ENCODE peak calls at places on chromosomes 5 and 9, in four cellular contexts. I is GM12878, D is GM12891, K is HL-60. Y is an unnamed sample.

GRCh38 chr5:110063640-110064592 is 374.2 kb downstream of the MAN2A1 start:
- DNase-seq in D (no peak), K (no peak), I (no peak), Y (no peak)

GRCh38 chr5:154396128-154396527 is 49.7 kb upstream of the SAP30L start:
- DNase-seq in K (no peak), I (no peak), D (no peak), Y (no peak)

GRCh38 chr9:20024159-20024571 is 235.3 kb upstream of the SLC24A2 start:
- DNase-seq in D (no peak), K (no peak), I (no peak), Y (no peak)

GRCh38 chr9:93683331-93684134 is 107.1 kb downstream of the PHF2 start:
- DNase-seq in D (no peak), K (no peak), I (no peak), Y (no peak)

GRCh38 chr5:63963080-63963735 is 963 bp upstream of the HTR1A start:
- DNase-seq in D (peak), I (peak), K (peak), Y (peak)

GRCh38 chr9:121325387-121325786 is 44.7 kb downstream of the STOM start:
- DNase-seq in I (no peak), D (no peak), K (no peak), Y (no peak)

GRCh38 chr5:163913548-163913947 is 408.1 kb downstream of the MAT2B start:
- DNase-seq in K (no peak), D (no peak), I (no peak), Y (no peak)

GRCh38 chr9:98977246-98977681 is 33.6 kb downstream of the COL15A1 start:
- DNase-seq in K (no peak), I (no peak), D (no peak), Y (no peak)

GRCh38 chr5:23977365-23977764 is 470.0 kb downstream of the PRDM9 start:
- DNase-seq in D (no peak), I (no peak), K (no peak), Y (no peak)

GRCh38 chr5:154034944-154035343 is 3.8 kb downstream of the FAM114A2 start:
- DNase-seq in I (no peak), D (no peak), K (no peak), Y (no peak)

GRCh38 chr9:69532359-69532758 is 139.8 kb downstream of the APBA1 start:
- DNase-seq in I (no peak), K (no peak), D (no peak), Y (peak)

GRCh38 chr5:91499943-91500531 is 116.9 kb upstream of the ARRDC3 start:
- DNase-seq in D (no peak), K (no peak), I (no peak), Y (peak)

GRCh38 chr9:109604788-109605187 is 106.7 kb upstream of the PTPN3 start:
- DNase-seq in D (no peak), K (no peak), I (no peak), Y (no peak)

GRCh38 chr9:86075132-86075807 is 24.1 kb downstream of the GOLM1 start:
- DNase-seq in D (no peak), K (no peak), I (no peak), Y (no peak)

GRCh38 chr9:6910032-6910431 is 152.3 kb downstream of the KDM4C start:
- DNase-seq in I (no peak), K (no peak), D (no peak), Y (peak)

GRCh38 chr9:73579823-73580222 is 428.2 kb downstream of the ANXA1 start:
- DNase-seq in K (no peak), I (no peak), D (no peak), Y (no peak)

GRCh38 chr9:133234577-133235322 is 25.7 kb upstream of the OBP2B start:
- DNase-seq in D (no peak), K (no peak), I (no peak), Y (no peak)

DNA sequence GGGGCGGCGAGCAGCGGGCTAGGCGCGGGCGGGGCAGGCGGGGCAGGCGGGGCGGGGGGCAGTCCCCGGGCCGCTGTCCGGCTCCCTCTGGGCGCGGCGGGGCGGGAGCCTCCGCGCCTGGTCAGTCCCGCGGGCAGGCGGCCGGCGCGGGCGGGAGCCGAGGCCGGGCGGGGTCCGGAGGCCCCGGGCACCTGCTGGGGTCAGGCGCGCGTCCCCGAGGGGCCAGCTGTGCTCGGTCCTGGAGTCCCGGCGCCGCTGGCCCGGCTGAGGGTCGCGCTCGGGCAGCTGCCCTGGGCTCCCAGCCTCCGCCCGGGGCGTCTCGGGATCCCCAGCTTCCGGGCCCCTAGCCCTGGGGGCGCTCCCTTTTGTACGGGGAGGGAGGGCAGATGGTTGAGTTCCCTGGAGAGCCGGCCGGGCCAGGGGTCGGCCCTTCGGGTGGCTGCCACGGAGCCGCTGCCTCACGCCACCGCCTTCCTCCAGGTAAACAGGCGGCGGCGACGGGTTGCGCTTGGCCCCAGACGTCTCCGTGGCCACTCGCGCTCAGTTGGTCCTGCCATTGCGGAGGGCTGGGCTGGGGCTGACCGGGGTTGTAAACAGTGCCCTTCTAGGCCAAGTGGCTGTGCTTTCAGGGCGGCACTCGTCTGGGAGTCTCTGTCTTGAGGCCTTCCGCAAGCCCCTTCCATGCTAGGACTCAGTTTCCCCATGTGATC is 473 bp downstream of the ZBTB34 start:
- DNase-seq in D (peak), I (no peak), K (no peak), Y (no peak)
- TF ChIP-seq SPI1 in D (no peak), I (no peak), K (no peak), Y (no peak)

DNA sequence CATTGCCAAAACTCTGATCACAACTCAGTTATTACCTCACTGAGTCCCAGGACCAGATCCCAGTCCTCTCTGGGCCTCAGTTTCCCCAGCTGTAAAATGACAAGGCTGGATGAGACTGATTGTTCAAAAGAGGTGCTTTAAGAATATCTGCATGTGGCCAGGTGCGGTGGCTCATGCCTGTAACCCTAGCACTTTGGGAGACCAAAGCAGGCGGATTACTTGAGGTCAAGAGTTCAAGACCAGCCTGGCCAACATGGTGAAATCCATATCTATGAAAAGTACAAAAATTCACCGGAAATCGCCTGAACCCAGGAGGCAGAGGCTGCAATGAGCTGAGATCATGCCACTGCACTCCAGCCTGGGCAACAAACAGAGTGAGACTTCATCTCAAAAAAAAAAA is 8.3 kb downstream of the ATOX1 start:
- DNase-seq in D (no peak), K (no peak), I (no peak), Y (no peak)
- TF ChIP-seq SPI1 in D (no peak), K (no peak), I (no peak), Y (no peak)

GRCh38 chr5:74040065-74040551 is 414.1 kb downstream of the ARHGEF28 start:
- DNase-seq in I (no peak), D (no peak), K (no peak), Y (no peak)
- TF ChIP-seq SPI1 in I (no peak), D (no peak), K (no peak), Y (no peak)

GRCh38 chr5:35246928-35247644 is 16.8 kb upstream of the PRLR start:
- DNase-seq in I (no peak), D (no peak), K (no peak), Y (no peak)

GRCh38 chr5:35246411-35246810 is 16.1 kb upstream of the PRLR start:
- DNase-seq in I (no peak), K (no peak), D (no peak), Y (no peak)

GRCh38 chr5:35252963-35253362 is 22.7 kb upstream of the PRLR start:
- DNase-seq in K (no peak), D (no peak), I (no peak), Y (no peak)

GRCh38 chr5:35247645-35248034 is 17.4 kb upstream of the PRLR start:
- DNase-seq in I (no peak), D (no peak), K (no peak), Y (no peak)

DNA sequence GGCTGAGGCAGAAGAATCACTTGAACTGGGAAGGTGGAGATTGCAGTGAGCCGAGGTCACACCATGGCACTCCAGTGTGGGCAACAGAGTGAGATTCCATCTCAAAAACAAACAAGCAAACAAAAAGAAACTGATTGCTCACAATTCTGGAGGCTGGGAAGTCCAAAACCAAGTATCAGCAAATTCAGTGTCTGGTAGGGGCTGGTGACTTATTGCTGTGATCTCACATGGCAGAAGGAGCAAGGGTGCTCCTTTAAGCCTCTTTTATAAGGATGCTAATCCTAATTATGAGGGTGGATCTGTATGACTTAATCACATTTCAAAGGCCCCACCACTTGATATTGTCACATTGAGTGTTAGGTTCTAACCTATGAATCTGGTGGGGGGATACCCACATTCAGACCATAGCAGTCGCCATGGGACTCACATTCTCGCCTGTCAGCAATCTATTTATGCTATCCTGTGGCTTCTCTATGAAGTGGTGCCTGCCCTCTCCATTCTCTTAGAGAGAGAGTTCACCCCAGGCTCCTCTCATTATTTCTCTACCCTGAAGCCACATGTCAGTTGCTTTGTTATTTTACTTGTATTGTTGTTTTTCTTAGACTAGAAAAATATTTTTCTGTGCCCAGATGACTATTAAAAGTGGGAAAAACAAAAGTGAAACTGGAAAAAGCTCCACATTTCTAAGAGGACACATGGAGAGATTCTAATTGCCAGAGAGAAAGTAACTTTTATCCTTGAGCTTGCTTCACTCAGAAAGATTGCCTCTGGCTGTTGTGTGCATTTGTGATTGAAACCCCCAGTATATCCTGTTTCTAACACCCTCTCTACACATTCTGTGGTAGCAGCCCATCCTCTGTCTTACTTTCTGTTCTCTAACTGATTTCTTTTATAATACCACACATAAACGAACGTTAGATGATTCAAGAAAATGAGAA is 18.8 kb upstream of the PRLR start:
- DNase-seq in I (no peak), D (no peak), K (no peak), Y (no peak)
- TF ChIP-seq SPI1 in I (no peak), D (no peak), K (no peak), Y (no peak)

DNA sequence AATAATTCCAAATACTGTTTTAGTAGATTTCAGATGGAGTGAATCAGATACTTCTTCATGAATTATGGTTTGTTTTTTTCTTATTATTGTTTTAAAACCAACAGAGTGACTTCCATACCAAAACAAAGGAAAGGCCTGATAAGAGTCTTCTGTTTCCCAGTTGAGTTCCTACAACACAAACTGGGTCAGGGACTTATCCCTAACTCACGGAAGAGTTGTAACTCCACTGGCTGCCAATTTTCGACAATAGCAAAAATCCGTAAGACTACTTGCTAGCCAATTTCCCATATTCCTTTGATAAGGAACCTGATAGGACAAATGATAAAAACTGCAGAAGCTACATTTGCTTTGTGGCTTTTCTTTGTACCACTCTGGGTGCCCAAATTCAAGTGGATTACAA is 219.2 kb downstream of the AP3B1 start:
- DNase-seq in I (no peak), D (no peak), K (no peak), Y (no peak)
- TF ChIP-seq SPI1 in I (no peak), D (no peak), K (no peak), Y (no peak)

GRCh38 chr5:96293966-96294886 is 138.8 kb downstream of the PCSK1 start:
- DNase-seq in D (no peak), K (no peak), I (no peak), Y (no peak)
- TF ChIP-seq SPI1 in D (no peak), K (no peak), I (no peak), Y (no peak)

GRCh38 chr9:136093331-136093986 is 1.6 kb downstream of the NACC2 start:
- DNase-seq in D (no peak), I (no peak), K (no peak), Y (peak)
- TF ChIP-seq SPI1 in D (no peak), I (no peak), K (no peak), Y (no peak)

GRCh38 chr5:22470408-22470807 is 382.7 kb downstream of the CDH12 start:
- DNase-seq in K (no peak), D (no peak), I (no peak), Y (no peak)

GRCh38 chr5:22465616-22466015 is 387.5 kb downstream of the CDH12 start:
- DNase-seq in K (no peak), D (no peak), I (no peak), Y (no peak)

GRCh38 chr5:22471154-22471553 is 382.0 kb downstream of the CDH12 start:
- DNase-seq in K (no peak), I (no peak), D (no peak), Y (no peak)

DNA sequence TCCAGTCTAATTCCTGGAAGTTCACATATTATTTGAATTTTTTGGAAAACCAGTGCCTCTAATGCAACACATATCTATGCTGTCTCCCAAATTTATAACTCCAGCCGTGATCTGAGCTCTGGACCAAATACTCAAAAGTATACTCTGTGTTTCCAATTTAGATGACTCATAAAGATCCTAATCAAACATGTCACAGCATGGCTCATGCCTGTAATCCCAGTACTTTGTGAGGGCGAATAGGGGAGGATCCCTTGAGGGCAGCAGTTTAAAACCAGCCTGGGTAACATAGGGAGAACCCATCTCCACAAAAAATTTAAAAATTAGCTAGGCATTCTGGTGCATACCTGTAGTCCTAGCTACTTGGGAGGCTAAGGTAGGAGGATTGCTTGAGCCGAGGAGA is 388.0 kb downstream of the CDH12 start:
- DNase-seq in I (no peak), K (no peak), D (no peak), Y (no peak)
- TF ChIP-seq SPI1 in I (no peak), K (no peak), D (no peak), Y (no peak)

DNA sequence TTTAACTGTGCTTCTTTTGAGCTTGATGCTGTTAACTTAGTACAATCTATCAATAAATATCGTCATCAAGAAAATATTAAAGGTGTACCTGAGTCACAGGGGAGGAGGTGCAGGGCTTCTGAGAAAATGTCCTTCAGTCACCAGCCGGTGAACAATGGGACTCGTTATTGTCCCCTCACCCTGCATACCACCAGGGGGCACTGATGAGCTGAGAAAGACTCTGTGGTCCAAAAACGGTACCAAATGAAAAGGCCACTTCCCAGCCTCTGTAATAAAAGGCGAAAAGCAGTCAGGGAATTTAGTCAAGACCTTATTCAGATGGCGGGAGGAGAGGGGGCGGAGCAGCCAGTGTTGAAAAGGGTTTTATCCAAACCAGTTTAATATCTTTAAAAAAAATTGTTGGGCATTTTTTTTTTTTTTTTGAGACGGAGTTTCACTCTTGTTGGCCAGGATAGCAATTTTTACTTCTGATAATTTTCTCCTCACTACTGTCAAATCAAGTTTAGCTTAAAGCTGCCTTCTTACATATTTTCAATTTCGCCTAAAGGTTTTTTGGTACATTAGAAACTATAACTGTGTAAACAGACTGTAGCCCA is 271.9 kb upstream of the ADAMTS16 start:
- DNase-seq in K (peak), I (no peak), D (peak), Y (peak)
- TF ChIP-seq SPI1 in K (no peak), I (no peak), D (no peak), Y (no peak)